ENCODE peak calls at places on chromosomes 7 and 10, in eight cellular contexts. E is sigmoid colon, G is HCT116, C is vagina, O is transverse colon, W is prostate gland, S is GM12892, Z is suprapubic skin. Q is an unnamed sample.

GRCh38 chr10:29948971-29949370 is 110.4 kb downstream of the JCAD start:
- DNase-seq in E (no peak), G (no peak), C (no peak), O (no peak), W (peak; percentile 63), S (no peak), Z (no peak), Q (no peak)

GRCh38 chr7:29297194-29297890 is 102.8 kb downstream of the CHN2 start:
- DNase-seq in E (no peak), G (no peak), C (no peak), O (no peak), W (no peak), S (no peak), Z (no peak), Q (no peak)

GRCh38 chr7:69803699-69804516 is 205.6 kb downstream of the AUTS2 start:
- DNase-seq in E (no peak), G (no peak), C (no peak), O (no peak), W (no peak), S (no peak), Z (no peak), Q (peak; percentile 30)

GRCh38 chr7:32177216-32177615 is 107.0 kb upstream of the PDE1C start:
- DNase-seq in E (no peak), G (no peak), C (no peak), O (no peak), W (no peak), S (no peak), Z (no peak), Q (no peak)

GRCh38 chr10:27794157-27794556 is 48.5 kb upstream of the MKX start:
- DNase-seq in E (no peak), G (no peak), C (no peak), O (no peak), W (no peak), S (no peak), Z (no peak), Q (no peak)

GRCh38 chr7:116150588-116150987 is 59.8 kb upstream of the TES start:
- DNase-seq in E (no peak), G (no peak), C (no peak), O (no peak), W (no peak), S (no peak), Z (no peak), Q (peak; percentile 2)

GRCh38 chr7:101913247-101913721 is 95.9 kb downstream of the CUX1 start:
- DNase-seq in E (no peak), G (no peak), C (no peak), O (no peak), W (no peak), S (no peak), Z (peak; percentile 65), Q (no peak)

GRCh38 chr7:35777121-35777520 is 23.7 kb upstream of the SEPTIN7 start:
- DNase-seq in E (no peak), G (no peak), C (no peak), O (no peak), W (no peak), S (no peak), Z (no peak), Q (no peak)

GRCh38 chr7:44961844-44962482 is 16.9 kb downstream of the MYO1G start:
- DNase-seq in E (no peak), G (no peak), C (no peak), O (no peak), W (no peak), S (no peak), Z (no peak), Q (no peak)

GRCh38 chr7:39951156-39951942 is 1.3 kb downstream of the CDK13 start:
- DNase-seq in E (peak; percentile 79), G (no peak), C (no peak), O (peak; percentile 67), W (peak; percentile 59), S (peak; percentile 40), Z (peak; percentile 82), Q (peak; percentile 43)

GRCh38 chr7:96085953-96086352 is 235.9 kb downstream of the SLC25A13 start:
- DNase-seq in E (no peak), G (no peak), C (no peak), O (no peak), W (no peak), S (no peak), Z (no peak), Q (no peak)

GRCh38 chr10:60083039-60083344 is 176.6 kb upstream of the CCDC6 start:
- DNase-seq in E (no peak), G (no peak), C (no peak), O (no peak), W (no peak), S (no peak), Z (no peak), Q (no peak)
- TF ChIP-seq POLR2AphosphoS5 in E (no peak), G (no peak), C (no peak), O (no peak), W (no peak), S (no peak), Z (no peak), Q (no peak)

GRCh38 chr7:3107889-3108570 is 64.4 kb upstream of the CARD11 start:
- DNase-seq in E (no peak), G (no peak), C (no peak), O (no peak), W (no peak), S (no peak), Z (peak; percentile 1), Q (no peak)

GRCh38 chr7:3105856-3106255 is 62.2 kb upstream of the CARD11 start:
- DNase-seq in E (no peak), G (no peak), C (no peak), O (no peak), W (no peak), S (no peak), Z (no peak), Q (no peak)

GRCh38 chr7:3106353-3106752 is 62.7 kb upstream of the CARD11 start:
- DNase-seq in E (no peak), G (no peak), C (no peak), O (no peak), W (peak; percentile 67), S (no peak), Z (no peak), Q (no peak)

GRCh38 chr7:3107228-3107763 is 63.6 kb upstream of the CARD11 start:
- DNase-seq in E (no peak), G (no peak), C (no peak), O (no peak), W (no peak), S (no peak), Z (peak; percentile 15), Q (no peak)

GRCh38 chr7:3103614-3104399 is 60.1 kb upstream of the CARD11 start:
- DNase-seq in E (no peak), G (no peak), C (no peak), O (no peak), W (no peak), S (no peak), Z (no peak), Q (no peak)
- TF ChIP-seq POLR2A in E (no peak), G (no peak), C (no peak), O (no peak), W (no peak), S (no peak), Z (no peak), Q (no peak)

GRCh38 chr7:100546868-100547800 is 8.1 kb downstream of the AGFG2 start:
- DNase-seq in E (no peak), G (no peak), C (no peak), O (peak; percentile 43), W (no peak), S (no peak), Z (no peak), Q (no peak)

GRCh38 chr7:100544949-100545635 is 6.1 kb downstream of the AGFG2 start:
- DNase-seq in E (no peak), G (no peak), C (no peak), O (no peak), W (peak; percentile 73), S (no peak), Z (no peak), Q (no peak)

GRCh38 chr7:100545636-100546128 is 6.7 kb downstream of the AGFG2 start:
- DNase-seq in E (peak; percentile 88), G (peak; percentile 81), C (no peak), O (peak; percentile 39), W (peak; percentile 35), S (no peak), Z (no peak), Q (no peak)

GRCh38 chr7:100547872-100548271 is 8.9 kb downstream of the AGFG2 start:
- DNase-seq in E (no peak), G (no peak), C (no peak), O (no peak), W (no peak), S (no peak), Z (no peak), Q (no peak)

DNA sequence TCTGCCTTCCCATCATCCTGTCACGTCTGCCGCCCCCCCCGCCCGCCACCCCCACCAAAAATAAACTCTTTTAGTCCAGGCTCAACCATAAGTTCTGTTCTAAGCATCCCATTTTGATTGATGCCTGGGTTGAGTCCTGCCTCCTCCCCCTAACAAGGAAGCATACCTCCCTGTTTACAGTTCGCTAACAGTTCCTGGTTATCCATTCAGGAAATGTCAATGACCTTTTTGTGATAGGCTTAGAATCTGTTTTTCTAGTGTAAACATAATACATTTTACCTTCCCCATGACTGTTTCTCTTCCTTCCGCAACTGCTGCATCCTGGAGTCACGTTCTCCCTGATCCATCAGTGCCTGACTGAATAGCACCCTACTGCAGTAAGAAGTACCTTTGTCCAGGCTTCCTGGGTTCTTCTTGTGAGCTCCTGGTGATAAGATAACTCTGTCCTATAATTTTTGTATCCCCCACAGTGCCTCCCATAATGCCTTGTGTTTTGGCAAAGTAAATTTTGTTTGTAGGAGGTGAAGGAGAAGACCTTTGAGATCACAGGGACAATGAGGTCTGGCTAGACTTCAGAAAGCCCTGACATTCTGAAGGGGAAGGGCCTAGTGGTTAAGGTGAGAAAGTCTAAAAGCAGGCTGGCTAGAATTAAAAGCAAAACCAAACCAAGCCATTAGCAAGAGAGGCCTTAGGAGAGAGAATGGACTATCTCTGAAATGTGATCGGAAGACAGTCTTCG is 7.3 kb downstream of the AGFG2 start:
- DNase-seq in E (no peak), G (no peak), C (no peak), O (peak; percentile 60), W (no peak), S (no peak), Z (no peak), Q (no peak)
- TF ChIP-seq POLR2AphosphoS5 in E (no peak), G (no peak), C (no peak), O (peak; percentile 60), W (no peak), S (no peak), Z (no peak), Q (no peak)

GRCh38 chr7:84939442-84939841 is 247.4 kb downstream of the SEMA3D start:
- DNase-seq in E (no peak), G (no peak), C (no peak), O (no peak), W (no peak), S (no peak), Z (no peak), Q (no peak)
- TF ChIP-seq POLR2A in E (no peak), G (no peak), C (no peak), O (no peak), W (no peak), S (no peak), Z (no peak), Q (no peak)